ENCODE peak calls at places on chromosomes 13 and 19, in ten cellular contexts. E is stimulated activated CD8-positive, alpha-beta memory T cell treated with anti-CD3 and anti-CD28 coated beads, Interleukin-15, amount 100 ng/mL, for 1 hour; I is H1; P is Kasumi-1; H is NCI-H2081; Y is GM23248; K is NB4; N is effector memory CD4-positive, alpha-beta T cell; C is activated T-cell treated with anti-CD3 and anti-CD28 coated beads, Interleukin-2, amount 50 U/mL, for 72 hours; R is HT-29. V is an unnamed sample.
A peak's percentile ranks its signal among the peaks of the same experiment; 100 is the strongest.

GRCh38 chr13:108155185-108156106 is 59.9 kb downstream of the LIG4 start:
- DNase-seq in E (peak; percentile 40), I (peak; percentile 10), P (peak; percentile 37), H (peak; percentile 63), Y (peak; percentile 63), K (peak; percentile 41), N (peak; percentile 29), C (peak; percentile 54), R (peak; percentile 92), V (peak; percentile 46)

GRCh38 chr19:35451278-35452096 is 3.4 kb downstream of the FFAR2 start:
- DNase-seq in E (no peak), I (no peak), P (no peak), H (no peak), Y (no peak), K (no peak), N (peak; percentile 8), C (peak; percentile 54), R (no peak), V (peak; percentile 47)

GRCh38 chr19:45114116-45114515 is 21.1 kb downstream of the PPP1R37 start:
- DNase-seq in E (no peak), I (no peak), P (no peak), H (peak; percentile 57), Y (no peak), K (no peak), N (no peak), C (no peak), R (no peak), V (no peak)

GRCh38 chr19:7673995-7674667 is 2.8 kb upstream of the MCEMP1 start:
- DNase-seq in E (no peak), I (no peak), P (peak; percentile 51), H (peak; percentile 37), Y (peak; percentile 74), K (peak; percentile 96), N (no peak), C (no peak), R (peak; percentile 58), V (peak; percentile 48)

GRCh38 chr13:27923794-27924528 is 4.2 kb downstream of the PDX1 start:
- DNase-seq in E (no peak), I (no peak), P (no peak), H (no peak), Y (no peak), K (no peak), N (no peak), C (peak; percentile 44), R (no peak), V (no peak)

GRCh38 chr13:46679369-46680180 is 117.4 kb downstream of the ESD start:
- DNase-seq in E (no peak), I (no peak), P (no peak), H (no peak), Y (peak; percentile 87), K (no peak), N (no peak), C (peak; percentile 25), R (no peak), V (peak; percentile 32)

GRCh38 chr13:99269627-99270252 is 11.6 kb upstream of the GPR18 start:
- DNase-seq in E (no peak), I (no peak), P (peak; percentile 78), H (peak; percentile 9), Y (peak; percentile 84), K (peak; percentile 65), N (no peak), C (no peak), R (peak; percentile 68), V (peak; percentile 34)

GRCh38 chr19:36215276-36216171 is 618 bp downstream of the ZNF146 start:
- DNase-seq in E (no peak), I (no peak), P (peak; percentile 62), H (no peak), Y (peak; percentile 83), K (peak; percentile 25), N (no peak), C (peak; percentile 19), R (no peak), V (peak; percentile 18)

GRCh38 chr13:42883771-42884170 is 102.4 kb downstream of the FAM216B start:
- DNase-seq in E (no peak), I (no peak), P (no peak), H (peak; percentile 29), Y (peak; percentile 70), K (peak; percentile 33), N (no peak), C (no peak), R (peak; percentile 21), V (no peak)

GRCh38 chr13:94188173-94188869 is 291.2 kb downstream of the DCT start:
- DNase-seq in E (no peak), I (no peak), P (no peak), H (no peak), Y (no peak), K (no peak), N (no peak), C (no peak), R (no peak), V (no peak)